ENCODE peak calls at places on chromosomes 2 and 18, in four cellular contexts. D, P, K and L are unnamed samples.

GRCh38 chr18:47716632-47717185 is 213.8 kb downstream of the SMAD2 start:
- DNase-seq in P (no peak), K (no peak), D (no peak), L (no peak)

GRCh38 chr18:36381075-36381474 is 83.6 kb downstream of the FHOD3 start:
- DNase-seq in D (no peak), K (no peak), P (no peak), L (no peak)

GRCh38 chr18:55781481-55781957 is 193.5 kb upstream of the TCF4 start:
- DNase-seq in K (no peak), D (peak), P (peak), L (peak)

GRCh38 chr18:41767960-41768359 is 187.1 kb upstream of the PIK3C3 start:
- DNase-seq in K (no peak), P (peak), D (peak), L (peak)

GRCh38 chr18:13613099-13613498 is 113.3 kb downstream of the FAM210A start:
- DNase-seq in P (no peak), D (no peak), K (no peak), L (no peak)

GRCh38 chr2:235054919-235055318 is 103.1 kb downstream of the SH3BP4 start:
- DNase-seq in D (no peak), P (no peak), K (no peak), L (no peak)

GRCh38 chr18:37006742-37007141 is 177.8 kb downstream of the KIAA1328 start:
- DNase-seq in D (peak), P (no peak), K (no peak), L (no peak)

GRCh38 chr2:19890104-19890503 is 11.7 kb downstream of the TTC32 start:
- DNase-seq in K (no peak), D (no peak), P (no peak), L (no peak)

GRCh38 chr2:149040451-149040850 is 2.0 kb downstream of the LYPD6B start:
- DNase-seq in K (no peak), P (peak), D (no peak), L (peak)

GRCh38 chr18:12307251-12307736 is 747 bp upstream of the TUBB6 start:
- DNase-seq in D (peak), P (peak), K (peak), L (peak)

DNA sequence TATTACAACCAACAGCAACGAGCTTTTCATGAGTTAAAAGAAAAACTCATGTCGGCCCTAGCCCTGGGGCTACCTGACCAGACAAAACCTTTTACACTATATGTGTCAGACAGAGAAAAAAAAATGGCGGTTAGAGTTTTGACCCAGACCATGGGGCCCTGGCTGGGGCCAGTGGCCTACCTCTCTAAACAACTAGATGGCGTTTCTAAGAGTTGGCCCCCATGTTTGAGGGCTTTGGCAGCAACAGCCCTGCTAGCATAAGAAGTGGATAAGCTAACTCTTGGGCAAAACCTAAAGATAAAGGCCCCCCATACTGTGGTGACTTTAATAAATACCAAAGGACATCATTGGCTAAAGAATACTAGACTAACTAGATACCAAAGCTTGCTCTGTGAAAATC is 39.3 kb downstream of the TFPI start:
- DNase-seq in K (no peak), P (no peak), D (no peak), L (no peak)
- H3K4me3 ChIP-seq in K (no peak), P (no peak), D (no peak), L (no peak)

DNA sequence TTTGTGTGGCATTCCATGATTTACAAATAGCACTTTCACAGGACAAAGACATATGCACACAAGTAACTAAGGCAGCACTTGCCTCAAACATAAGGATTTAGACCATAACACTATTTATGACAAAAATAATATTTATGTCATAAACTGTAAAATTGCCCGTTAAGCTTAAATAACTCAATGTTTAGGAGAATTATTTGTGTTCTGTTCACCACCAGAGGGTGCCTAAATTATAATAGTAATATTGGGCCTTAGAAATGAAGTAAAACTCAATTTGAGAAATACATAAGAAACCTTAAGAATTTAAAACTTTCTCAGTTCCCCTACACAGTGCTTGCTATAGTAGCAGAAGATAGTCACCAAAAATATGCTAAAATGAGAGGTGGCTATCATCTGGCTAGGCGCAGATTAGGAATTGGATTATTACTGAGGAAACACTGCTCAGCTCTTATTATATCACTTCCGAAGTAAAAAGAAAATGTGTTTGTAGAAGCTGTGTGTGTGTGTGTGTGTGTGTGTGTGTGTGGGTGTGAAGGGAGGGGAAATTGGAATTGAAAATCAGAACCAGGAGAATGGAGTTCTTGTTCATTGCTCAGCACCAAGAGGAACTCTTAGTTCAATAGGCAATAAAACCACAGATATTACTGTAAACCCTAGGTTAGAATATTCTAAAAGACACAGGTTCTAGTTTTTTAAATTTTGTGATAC is 4.9 kb upstream of the CHN1 start:
- DNase-seq in K (no peak), P (no peak), D (no peak), L (no peak)
- H3K4me3 ChIP-seq in K (no peak), P (no peak), D (no peak), L (no peak)

DNA sequence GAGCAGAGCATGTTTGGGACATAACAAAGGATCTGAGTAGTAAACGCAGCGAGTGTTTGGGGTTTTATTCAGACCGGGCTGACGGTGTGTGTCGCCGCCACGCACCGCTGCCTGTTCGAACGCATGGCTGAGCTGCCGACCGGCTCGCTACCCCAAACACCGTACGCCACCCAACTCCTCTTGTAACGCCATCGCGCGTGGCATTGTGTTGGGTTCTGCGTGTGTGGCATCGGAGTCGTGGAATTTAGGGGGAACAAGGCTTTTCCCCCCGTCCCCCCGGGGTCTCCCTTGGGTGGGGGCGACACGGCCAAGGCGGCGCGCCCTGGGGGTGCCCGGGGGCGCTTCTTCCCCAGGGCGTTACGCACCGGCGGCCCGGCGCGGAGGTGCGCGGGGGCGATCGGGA is 464 bp upstream of the NRP2 start:
- DNase-seq in P (peak), D (no peak), K (no peak), L (no peak)
- H3K4me3 ChIP-seq in P (peak), D (peak), K (peak), L (peak)

DNA sequence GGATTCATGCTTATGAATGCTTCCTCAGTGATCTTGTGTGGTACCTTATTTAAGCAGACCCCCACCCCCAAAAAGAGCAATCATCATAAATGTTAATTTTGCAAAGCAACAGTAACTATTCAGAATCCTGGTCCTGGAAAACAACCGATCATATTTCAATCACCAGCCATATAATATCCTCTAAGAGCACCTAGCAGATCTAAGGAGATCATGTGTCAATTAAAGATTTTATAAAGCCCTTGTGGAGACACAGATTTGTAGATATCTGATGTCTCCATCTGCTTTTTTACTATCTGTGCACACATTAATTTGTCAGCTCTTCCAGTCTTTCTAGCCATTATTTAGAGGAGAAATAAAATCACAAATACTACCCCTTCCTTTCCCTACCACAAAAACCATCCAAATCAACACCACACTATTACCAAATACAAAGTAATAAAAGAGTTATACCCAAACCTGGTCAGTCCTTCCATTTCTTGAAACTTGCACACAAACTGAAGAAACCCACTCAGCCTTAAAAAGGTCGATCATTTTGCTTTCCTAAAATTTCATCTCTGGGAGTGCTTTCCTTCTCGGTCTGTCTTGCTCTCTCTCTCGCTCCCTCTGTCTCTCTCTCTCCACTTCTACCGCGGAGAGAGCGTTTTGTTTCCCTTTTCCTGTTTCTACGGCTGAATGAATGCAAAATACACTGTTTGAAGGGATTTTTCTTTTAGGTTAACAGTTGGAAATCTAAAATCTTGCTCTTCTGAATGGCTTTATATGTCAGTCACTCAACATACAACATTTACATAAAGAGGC is 423.9 kb downstream of the TGIF1 start:
- DNase-seq in P (no peak), D (no peak), K (no peak), L (no peak)
- H3K4me3 ChIP-seq in P (no peak), D (no peak), K (no peak), L (no peak)

GRCh38 chr18:57624988-57625387 is 3.4 kb upstream of the NARS1 start:
- DNase-seq in P (peak), K (no peak), D (peak), L (no peak)

GRCh38 chr18:57621252-57621607 is 406 bp downstream of the NARS1 start:
- DNase-seq in K (no peak), P (no peak), D (no peak), L (no peak)

GRCh38 chr18:57619881-57620280 is 1.8 kb downstream of the NARS1 start:
- DNase-seq in D (no peak), K (no peak), P (no peak), L (no peak)
- H3K4me3 ChIP-seq in D (no peak), K (no peak), P (no peak), L (no peak)

GRCh38 chr18:44041553-44042418 is 638.9 kb upstream of the SETBP1 start:
- DNase-seq in K (no peak), D (no peak), P (no peak), L (no peak)
- H3K4me3 ChIP-seq in K (no peak), D (no peak), P (no peak), L (no peak)

GRCh38 chr2:144552821-144553220 is 32.9 kb upstream of the ZEB2 start:
- DNase-seq in P (no peak), K (no peak), D (no peak), L (no peak)
- H3K4me3 ChIP-seq in P (no peak), K (no peak), D (no peak), L (no peak)

GRCh38 chr2:222338374-222338773 is 39.6 kb upstream of the PAX3 start:
- DNase-seq in D (no peak), P (no peak), K (no peak), L (no peak)

GRCh38 chr2:222333397-222333796 is 34.6 kb upstream of the PAX3 start:
- DNase-seq in D (no peak), P (no peak), K (no peak), L (no peak)

GRCh38 chr2:222336931-222337330 is 38.1 kb upstream of the PAX3 start:
- DNase-seq in P (no peak), K (no peak), D (no peak), L (no peak)

GRCh38 chr2:222334914-222335313 is 36.1 kb upstream of the PAX3 start:
- DNase-seq in P (no peak), D (no peak), K (no peak), L (no peak)

GRCh38 chr2:222336442-222336841 is 37.6 kb upstream of the PAX3 start:
- DNase-seq in K (no peak), D (peak), P (peak), L (no peak)
- H3K4me3 ChIP-seq in K (no peak), D (no peak), P (no peak), L (no peak)

DNA sequence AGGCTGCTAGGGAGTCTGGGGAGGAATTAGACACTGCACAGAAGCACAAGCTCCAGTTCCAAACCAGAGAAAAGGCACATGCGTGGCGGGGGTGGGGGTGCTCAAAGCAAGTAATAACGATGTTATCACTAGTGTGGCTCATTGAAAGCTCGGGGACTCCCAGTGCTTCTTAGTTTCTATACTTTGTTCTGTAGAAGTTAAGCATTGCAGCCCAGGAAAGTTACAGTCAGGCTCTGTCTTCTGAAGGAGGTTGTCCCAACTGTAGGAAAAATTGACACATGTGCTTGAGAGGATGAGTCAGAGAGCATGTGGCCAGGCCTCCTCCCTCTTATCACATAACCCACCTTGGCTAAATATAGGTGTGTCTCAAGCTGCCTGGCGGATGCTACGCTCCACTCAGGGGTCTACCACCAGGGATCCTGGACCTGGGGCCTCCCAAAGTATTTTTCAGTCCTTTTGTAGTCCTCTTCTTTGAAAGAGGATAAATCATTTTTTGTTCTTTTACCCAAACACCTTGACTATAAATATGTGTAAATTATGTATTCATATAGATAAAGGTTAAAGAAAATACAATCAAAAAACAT is 3.8 kb downstream of the GALNT5 start:
- DNase-seq in P (peak), D (peak), K (no peak), L (peak)
- H3K4me3 ChIP-seq in P (no peak), D (peak), K (peak), L (no peak)

GRCh38 chr2:69831354-69831905 is 2.0 kb downstream of the GMCL1 start:
- DNase-seq in D (no peak), K (no peak), P (no peak), L (no peak)
- H3K4me3 ChIP-seq in D (no peak), K (peak), P (no peak), L (no peak)